ENCODE peak calls at places on chromosomes 13 and 19, in six cellular contexts. One of them, this sample, is unnamed.
A peak's percentile ranks its signal among the peaks of the same experiment; 100 is the strongest.

GRCh38 chr19:42468273-42468796 is 25.6 kb upstream of the CXCL17 start:
- DNase-seq in foreskin fibroblast: peak; percentile 81
- DNase-seq in CD4-positive, alpha-beta T cell: no peak
- DNase-seq in fibroblast of the aortic adventitia: peak; percentile 66
- DNase-seq in glutamatergic neuron: peak; percentile 17
- DNase-seq in keratinocyte: peak; percentile 32
- DNase-seq in this sample: no peak

GRCh38 chr13:94825507-94825906 is 113.2 kb upstream of the SOX21 start:
- DNase-seq in foreskin fibroblast: no peak
- DNase-seq in fibroblast of the aortic adventitia: peak; percentile 15
- DNase-seq in keratinocyte: no peak
- DNase-seq in CD4-positive, alpha-beta T cell: no peak
- DNase-seq in glutamatergic neuron: peak; percentile 45
- DNase-seq in this sample: peak; percentile 5

GRCh38 chr13:44396295-44396962 is 22.8 kb downstream of the SERP2 start:
- DNase-seq in fibroblast of the aortic adventitia: no peak
- DNase-seq in glutamatergic neuron: no peak
- DNase-seq in CD4-positive, alpha-beta T cell: no peak
- DNase-seq in keratinocyte: no peak
- DNase-seq in foreskin fibroblast: no peak
- DNase-seq in this sample: no peak

GRCh38 chr13:30151398-30151797 is 156.0 kb downstream of the KATNAL1 start:
- DNase-seq in foreskin fibroblast: no peak
- DNase-seq in glutamatergic neuron: no peak
- DNase-seq in fibroblast of the aortic adventitia: no peak
- DNase-seq in keratinocyte: no peak
- DNase-seq in CD4-positive, alpha-beta T cell: no peak
- DNase-seq in this sample: no peak

GRCh38 chr13:80881495-80882482 is 540.9 kb upstream of the SPRY2 start:
- DNase-seq in keratinocyte: no peak
- DNase-seq in CD4-positive, alpha-beta T cell: no peak
- DNase-seq in glutamatergic neuron: no peak
- DNase-seq in foreskin fibroblast: peak; percentile 23
- DNase-seq in fibroblast of the aortic adventitia: peak; percentile 41
- DNase-seq in this sample: no peak

GRCh38 chr13:99431927-99432636 is 69.2 kb upstream of the TM9SF2 start:
- DNase-seq in foreskin fibroblast: no peak
- DNase-seq in glutamatergic neuron: no peak
- DNase-seq in fibroblast of the aortic adventitia: peak; percentile 12
- DNase-seq in CD4-positive, alpha-beta T cell: no peak
- DNase-seq in keratinocyte: no peak
- DNase-seq in this sample: no peak

GRCh38 chr19:11418518-11419506 is at the start of gene RGL3:
- DNase-seq in keratinocyte: no peak
- DNase-seq in CD4-positive, alpha-beta T cell: no peak
- DNase-seq in fibroblast of the aortic adventitia: no peak
- DNase-seq in foreskin fibroblast: peak; percentile 33
- DNase-seq in glutamatergic neuron: peak; percentile 60
- DNase-seq in this sample: no peak

GRCh38 chr19:18650048-18650435 is 13.2 kb downstream of the KLHL26 start:
- DNase-seq in fibroblast of the aortic adventitia: peak; percentile 71
- DNase-seq in foreskin fibroblast: peak; percentile 58
- DNase-seq in keratinocyte: no peak
- DNase-seq in CD4-positive, alpha-beta T cell: no peak
- DNase-seq in glutamatergic neuron: no peak
- DNase-seq in this sample: no peak

GRCh38 chr13:113231306-113232207 is 22.1 kb downstream of the CUL4A start:
- DNase-seq in fibroblast of the aortic adventitia: no peak
- DNase-seq in keratinocyte: no peak
- DNase-seq in CD4-positive, alpha-beta T cell: no peak
- DNase-seq in foreskin fibroblast: no peak
- DNase-seq in glutamatergic neuron: no peak
- DNase-seq in this sample: no peak

GRCh38 chr19:3518669-3519068 is 12.6 kb downstream of the FZR1 start:
- DNase-seq in fibroblast of the aortic adventitia: no peak
- DNase-seq in keratinocyte: no peak
- DNase-seq in glutamatergic neuron: no peak
- DNase-seq in foreskin fibroblast: no peak
- DNase-seq in CD4-positive, alpha-beta T cell: no peak
- DNase-seq in this sample: no peak

DNA sequence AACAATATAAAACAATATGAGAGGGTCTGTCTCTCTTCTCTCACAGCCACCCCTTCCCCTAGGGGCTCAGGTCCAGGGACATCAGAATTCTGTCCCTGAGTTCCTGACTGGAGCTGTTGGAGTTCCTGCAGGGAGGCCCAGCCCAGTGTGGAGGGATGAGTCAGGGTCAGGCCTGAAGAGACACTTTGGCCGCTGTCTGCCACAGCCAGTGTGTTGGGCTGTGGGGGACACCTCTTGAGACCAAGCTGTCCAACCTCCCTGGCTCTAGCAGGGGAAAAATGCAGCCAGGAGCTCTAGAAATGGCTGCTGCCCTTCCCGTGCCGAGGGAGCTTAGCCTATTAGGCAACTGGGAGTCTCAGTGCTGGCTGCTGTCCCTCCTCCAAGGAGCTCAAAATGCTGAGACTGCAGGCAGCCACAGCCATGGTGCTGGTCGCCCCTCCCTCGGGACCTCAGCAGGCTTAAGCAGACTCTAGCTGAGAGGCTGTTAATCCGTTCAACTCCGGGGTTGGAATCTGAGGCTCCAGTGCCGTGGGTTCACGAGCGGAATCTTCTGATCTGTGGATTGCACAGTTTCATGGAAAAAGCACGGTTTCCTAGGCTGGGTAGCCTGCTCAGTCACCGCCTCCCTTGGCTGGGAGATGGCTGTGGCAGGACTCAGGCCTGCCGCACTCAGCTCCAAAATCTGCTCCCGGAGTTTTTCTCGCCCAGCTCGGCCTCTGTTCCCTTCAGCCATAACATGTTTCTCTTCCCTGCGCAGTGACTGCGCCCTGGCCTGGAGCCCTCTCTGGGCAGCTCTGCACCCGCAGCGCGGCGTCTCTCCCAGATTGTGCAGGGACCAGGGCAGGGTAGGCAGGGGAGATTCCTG is 3.8 kb upstream of the ZNF626 start:
- DNase-seq in fibroblast of the aortic adventitia: peak; percentile 10
- DNase-seq in glutamatergic neuron: peak; percentile 71
- DNase-seq in keratinocyte: no peak
- DNase-seq in foreskin fibroblast: peak; percentile 20
- DNase-seq in CD4-positive, alpha-beta T cell: no peak
- DNase-seq in this sample: peak; percentile 57
- TF ChIP-seq CTCF in fibroblast of the aortic adventitia: no peak
- TF ChIP-seq CTCF in glutamatergic neuron: no peak
- TF ChIP-seq CTCF in keratinocyte: no peak
- TF ChIP-seq CTCF in foreskin fibroblast: no peak
- TF ChIP-seq CTCF in CD4-positive, alpha-beta T cell: no peak
- TF ChIP-seq CTCF in this sample: no peak

GRCh38 chr13:39406688-39407087 is 196.3 kb downstream of the LHFPL6 start:
- DNase-seq in fibroblast of the aortic adventitia: no peak
- DNase-seq in foreskin fibroblast: no peak
- DNase-seq in keratinocyte: peak; percentile 17
- DNase-seq in CD4-positive, alpha-beta T cell: no peak
- DNase-seq in glutamatergic neuron: no peak
- DNase-seq in this sample: no peak
- TF ChIP-seq CTCF in fibroblast of the aortic adventitia: peak; percentile 15
- TF ChIP-seq CTCF in foreskin fibroblast: no peak
- TF ChIP-seq CTCF in keratinocyte: peak; percentile 0
- TF ChIP-seq CTCF in CD4-positive, alpha-beta T cell: no peak
- TF ChIP-seq CTCF in glutamatergic neuron: no peak
- TF ChIP-seq CTCF in this sample: no peak

GRCh38 chr13:61880576-61881283 is 465.1 kb upstream of the PCDH20 start:
- DNase-seq in fibroblast of the aortic adventitia: no peak
- DNase-seq in keratinocyte: no peak
- DNase-seq in glutamatergic neuron: no peak
- DNase-seq in foreskin fibroblast: no peak
- DNase-seq in CD4-positive, alpha-beta T cell: no peak
- DNase-seq in this sample: peak; percentile 25
- TF ChIP-seq CTCF in fibroblast of the aortic adventitia: peak; percentile 6
- TF ChIP-seq CTCF in keratinocyte: peak; percentile 38
- TF ChIP-seq CTCF in glutamatergic neuron: peak; percentile 78
- TF ChIP-seq CTCF in foreskin fibroblast: no peak
- TF ChIP-seq CTCF in CD4-positive, alpha-beta T cell: no peak
- TF ChIP-seq CTCF in this sample: peak; percentile 44

DNA sequence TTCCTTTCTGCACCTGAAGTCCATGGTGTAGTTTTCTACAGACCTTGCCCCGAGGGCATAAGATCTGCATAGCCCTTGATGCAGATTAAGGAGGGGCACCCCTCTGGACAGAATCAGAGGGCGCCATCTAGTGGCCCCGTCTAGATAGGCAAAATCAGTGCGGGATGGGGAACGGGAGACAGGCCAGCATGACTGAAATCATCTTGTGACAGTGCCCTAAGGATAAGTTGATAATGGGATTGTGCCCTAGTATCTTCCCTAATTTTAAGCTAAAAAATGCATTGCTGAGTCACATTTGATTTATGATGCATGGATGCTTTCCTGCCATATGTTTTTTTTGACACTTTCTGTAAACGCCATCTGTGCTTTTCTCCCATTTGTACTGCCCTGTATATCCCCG is 19.1 kb upstream of the GPI start:
- DNase-seq in CD4-positive, alpha-beta T cell: peak; percentile 63
- DNase-seq in fibroblast of the aortic adventitia: peak; percentile 70
- DNase-seq in glutamatergic neuron: peak; percentile 93
- DNase-seq in foreskin fibroblast: peak; percentile 88
- DNase-seq in keratinocyte: peak; percentile 75
- DNase-seq in this sample: peak; percentile 68
- TF ChIP-seq CTCF in CD4-positive, alpha-beta T cell: peak; percentile 92
- TF ChIP-seq CTCF in fibroblast of the aortic adventitia: peak; percentile 91
- TF ChIP-seq CTCF in glutamatergic neuron: peak; percentile 82
- TF ChIP-seq CTCF in foreskin fibroblast: peak; percentile 85
- TF ChIP-seq CTCF in keratinocyte: peak; percentile 96
- TF ChIP-seq CTCF in this sample: peak; percentile 91

GRCh38 chr13:85261757-85262346 is 537.4 kb downstream of the SLITRK6 start:
- DNase-seq in CD4-positive, alpha-beta T cell: no peak
- DNase-seq in foreskin fibroblast: peak; percentile 21
- DNase-seq in fibroblast of the aortic adventitia: no peak
- DNase-seq in keratinocyte: no peak
- DNase-seq in glutamatergic neuron: no peak
- DNase-seq in this sample: peak; percentile 28
- TF ChIP-seq CTCF in CD4-positive, alpha-beta T cell: no peak
- TF ChIP-seq CTCF in foreskin fibroblast: peak; percentile 34
- TF ChIP-seq CTCF in fibroblast of the aortic adventitia: peak; percentile 17
- TF ChIP-seq CTCF in keratinocyte: no peak
- TF ChIP-seq CTCF in glutamatergic neuron: peak; percentile 62
- TF ChIP-seq CTCF in this sample: peak; percentile 65

This sample was measured in cardiac muscle cell.